ENCODE peak calls at places on chromosomes 16 and 17, in four cellular contexts. K, Z, Y and T are unnamed samples.

GRCh38 chr16:27308792-27309191 is 5.0 kb upstream of the IL4R start:
- DNase-seq in K (no peak), Z (no peak), Y (no peak), T (no peak)

GRCh38 chr16:85871756-85872155 is 27.2 kb upstream of the IRF8 start:
- DNase-seq in K (no peak), Z (no peak), Y (no peak), T (no peak)

GRCh38 chr16:10037771-10038170 is 144.5 kb downstream of the GRIN2A start:
- DNase-seq in K (no peak), Z (no peak), Y (no peak), T (no peak)

GRCh38 chr17:32356750-32357149 is 6.8 kb downstream of the ZNF207 start:
- DNase-seq in K (no peak), Z (no peak), Y (no peak), T (no peak)

GRCh38 chr16:57187508-57187854 is 1.4 kb downstream of the RSPRY1 start:
- DNase-seq in K (peak), Z (no peak), Y (no peak), T (no peak)

GRCh38 chr17:72250206-72250605 is 129.4 kb downstream of the SOX9 start:
- DNase-seq in K (no peak), Z (no peak), Y (no peak), T (no peak)

GRCh38 chr17:81927145-81927652 is 336 bp downstream of the MAFG start:
- DNase-seq in K (no peak), Z (no peak), Y (no peak), T (no peak)

GRCh38 chr17:21201302-21201602 is 12.7 kb downstream of the TMEM11 start:
- DNase-seq in K (no peak), Z (no peak), Y (peak), T (peak)

GRCh38 chr16:73140944-73141343 is 93.0 kb upstream of the ZFHX3 start:
- DNase-seq in K (no peak), Z (no peak), Y (no peak), T (no peak)

GRCh38 chr17:79752175-79752574 is 21.4 kb downstream of the ENPP7 start:
- DNase-seq in K (no peak), Z (no peak), Y (no peak), T (no peak)

GRCh38 chr17:27756467-27757371 is 43.6 kb downstream of the NOS2 start:
- DNase-seq in K (peak), Z (peak), Y (peak), T (peak)

GRCh38 chr17:31888124-31888523 is 13.4 kb downstream of the UTP6 start:
- DNase-seq in K (no peak), Z (no peak), Y (no peak), T (no peak)

GRCh38 chr17:44905006-44906000 is 6.1 kb upstream of the EFTUD2 start:
- DNase-seq in K (no peak), Z (no peak), Y (peak), T (no peak)

GRCh38 chr17:54899201-54899600 is 1.5 kb upstream of the TOM1L1 start:
- DNase-seq in K (no peak), Z (no peak), Y (peak), T (no peak)
- TF ChIP-seq JUND in K (no peak), Z (no peak), Y (no peak), T (no peak)

GRCh38 chr17:64508683-64509082 is 1.9 kb downstream of the CEP95 start:
- DNase-seq in K (no peak), Z (no peak), Y (no peak), T (no peak)

GRCh38 chr17:64506201-64506575 is at the start of gene DDX5:
- DNase-seq in K (peak), Z (peak), Y (peak), T (peak)

GRCh38 chr17:64509179-64509578 is 2.4 kb downstream of the CEP95 start:
- DNase-seq in K (no peak), Z (no peak), Y (no peak), T (no peak)

GRCh38 chr17:64506576-64507417 is at the start of gene CEP95:
- DNase-seq in K (no peak), Z (peak), Y (peak), T (peak)

GRCh38 chr17:64507418-64507766 is 615 bp downstream of the CEP95 start:
- DNase-seq in K (peak), Z (no peak), Y (peak), T (peak)
- TF ChIP-seq JUND in K (no peak), Z (no peak), Y (no peak), T (no peak)

GRCh38 chr16:17194190-17194780 is 276.5 kb downstream of the XYLT1 start:
- DNase-seq in K (peak), Z (peak), Y (peak), T (peak)
- TF ChIP-seq JUND in K (no peak), Z (no peak), Y (no peak), T (no peak)

GRCh38 chr16:87016636-87017035 is 300.6 kb downstream of the C16orf95 start:
- DNase-seq in K (no peak), Z (no peak), Y (no peak), T (no peak)
- TF ChIP-seq JUND in K (no peak), Z (no peak), Y (no peak), T (no peak)

GRCh38 chr17:50026901-50027638 is 28.8 kb upstream of the ITGA3 start:
- DNase-seq in K (peak), Z (peak), Y (peak), T (peak)
- TF ChIP-seq JUND in K (no peak), Z (no peak), Y (no peak), T (no peak)

GRCh38 chr17:41648411-41649195 is 24.2 kb upstream of the KRT17 start:
- DNase-seq in K (peak), Z (peak), Y (peak), T (peak)

GRCh38 chr17:41645371-41646063 is 21.1 kb upstream of the KRT17 start:
- DNase-seq in K (peak), Z (no peak), Y (no peak), T (no peak)

GRCh38 chr17:41647038-41647813 is 22.9 kb upstream of the KRT17 start:
- DNase-seq in K (no peak), Z (no peak), Y (no peak), T (no peak)

GRCh38 chr17:41649923-41650519 is 25.6 kb upstream of the KRT17 start:
- DNase-seq in K (no peak), Z (no peak), Y (no peak), T (no peak)

DNA sequence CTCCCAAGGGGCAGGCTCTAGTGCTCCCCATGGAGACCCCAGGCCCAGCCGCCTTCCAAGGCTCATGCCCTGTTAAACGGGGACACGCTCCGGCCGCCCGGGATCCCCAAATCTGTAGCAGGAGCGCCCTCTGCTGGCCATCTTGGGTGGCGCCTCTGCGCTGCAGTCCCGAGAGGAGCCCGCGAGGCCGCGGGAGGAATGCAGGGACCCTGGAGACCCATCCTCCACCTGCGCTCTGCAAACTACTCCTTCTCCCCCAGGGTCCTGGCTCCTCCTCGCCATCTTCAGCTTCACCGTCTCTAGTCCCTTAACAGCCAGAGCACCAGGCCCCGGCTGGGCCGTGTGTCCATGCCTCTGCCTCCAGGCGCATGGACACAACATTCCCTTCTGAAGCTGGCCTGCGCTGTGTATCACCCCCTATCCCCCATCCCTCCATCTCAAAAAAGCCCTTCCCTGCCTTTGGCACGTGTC is 23.6 kb upstream of the KRT17 start:
- DNase-seq in K (peak), Z (peak), Y (peak), T (peak)
- TF ChIP-seq JUND in K (no peak), Z (no peak), Y (no peak), T (no peak)

DNA sequence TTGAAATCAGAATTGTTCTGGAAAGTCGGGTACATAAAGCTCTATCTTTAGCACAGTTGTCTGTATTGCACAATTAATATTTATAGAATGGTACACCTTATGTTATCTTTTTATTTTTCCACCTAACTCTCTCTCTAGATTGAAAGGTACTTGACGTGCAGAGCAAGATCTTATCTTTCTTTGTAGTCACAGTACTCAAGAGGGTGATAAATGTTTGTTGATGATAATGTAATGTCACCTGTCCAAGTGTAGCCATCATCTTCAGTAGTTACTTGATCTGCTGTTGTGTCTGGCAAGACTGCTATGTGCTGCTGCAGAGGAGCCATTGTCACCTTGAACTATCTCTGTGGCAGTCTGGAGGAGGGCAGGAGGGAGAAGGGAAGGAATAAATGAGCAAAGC is 5.3 kb downstream of the HMOX2 start:
- DNase-seq in K (no peak), Z (no peak), Y (no peak), T (no peak)
- TF ChIP-seq JUND in K (no peak), Z (no peak), Y (no peak), T (no peak)

GRCh38 chr16:84247844-84248243 is 8.0 kb upstream of the KCNG4 start:
- DNase-seq in K (no peak), Z (no peak), Y (no peak), T (no peak)
- TF ChIP-seq JUND in K (no peak), Z (no peak), Y (no peak), T (no peak)

GRCh38 chr16:87333101-87333500 is 15.9 kb upstream of the C16orf95 start:
- DNase-seq in K (no peak), Z (no peak), Y (no peak), T (no peak)
- TF ChIP-seq JUND in K (no peak), Z (no peak), Y (no peak), T (no peak)

GRCh38 chr16:12758031-12758669 is 45.5 kb downstream of the CPPED1 start:
- DNase-seq in K (peak), Z (no peak), Y (peak), T (no peak)

GRCh38 chr16:12757546-12757945 is 46.1 kb downstream of the CPPED1 start:
- DNase-seq in K (no peak), Z (no peak), Y (no peak), T (no peak)

GRCh38 chr16:12754824-12755543 is 48.7 kb downstream of the CPPED1 start:
- DNase-seq in K (no peak), Z (no peak), Y (no peak), T (no peak)

GRCh38 chr16:12760819-12761611 is 42.7 kb downstream of the CPPED1 start:
- DNase-seq in K (no peak), Z (no peak), Y (no peak), T (no peak)

GRCh38 chr16:12758670-12759558 is 44.8 kb downstream of the CPPED1 start:
- DNase-seq in K (no peak), Z (no peak), Y (no peak), T (no peak)
- TF ChIP-seq JUND in K (no peak), Z (no peak), Y (no peak), T (no peak)